ENCODE peak calls at places on chromosomes 1 and 21, in five cellular contexts. One of them, this sample, is unnamed.

GRCh38 chr1:150976879-150977694 is 2.5 kb upstream of the CERS2 start:
- DNase-seq in CD8-positive, alpha-beta memory T cell: peak; percentile 60
- DNase-seq in A549: peak; percentile 94
- DNase-seq in aorta: peak; percentile 95
- DNase-seq in cardiac muscle cell: peak; percentile 40
- DNase-seq in this sample: peak; percentile 76

GRCh38 chr1:200029035-200029623 is 1.6 kb downstream of the NR5A2 start:
- DNase-seq in CD8-positive, alpha-beta memory T cell: no peak
- DNase-seq in A549: peak; percentile 72
- DNase-seq in cardiac muscle cell: peak; percentile 69
- DNase-seq in aorta: no peak
- DNase-seq in this sample: peak; percentile 82

GRCh38 chr1:207805841-207806421 is 54.1 kb downstream of the CD46 start:
- DNase-seq in aorta: peak; percentile 92
- DNase-seq in CD8-positive, alpha-beta memory T cell: no peak
- DNase-seq in cardiac muscle cell: no peak
- DNase-seq in A549: peak; percentile 88
- DNase-seq in this sample: peak; percentile 55

GRCh38 chr21:37370152-37371040 is 3.8 kb downstream of the DYRK1A start:
- DNase-seq in A549: no peak
- DNase-seq in aorta: no peak
- DNase-seq in cardiac muscle cell: no peak
- DNase-seq in CD8-positive, alpha-beta memory T cell: no peak
- DNase-seq in this sample: no peak

GRCh38 chr21:20030390-20030789 is 967.8 kb upstream of the NCAM2 start:
- DNase-seq in A549: no peak
- DNase-seq in CD8-positive, alpha-beta memory T cell: no peak
- DNase-seq in cardiac muscle cell: no peak
- DNase-seq in aorta: no peak
- DNase-seq in this sample: no peak

GRCh38 chr1:235984041-235984820 is 80.7 kb downstream of the NID1 start:
- DNase-seq in cardiac muscle cell: no peak
- DNase-seq in aorta: no peak
- DNase-seq in A549: no peak
- DNase-seq in CD8-positive, alpha-beta memory T cell: no peak
- DNase-seq in this sample: no peak

GRCh38 chr1:223631367-223631977 is 34.0 kb downstream of the CAPN8 start:
- DNase-seq in A549: peak; percentile 25
- DNase-seq in CD8-positive, alpha-beta memory T cell: no peak
- DNase-seq in aorta: no peak
- DNase-seq in cardiac muscle cell: no peak
- DNase-seq in this sample: no peak

GRCh38 chr1:182446033-182446669 is 3.8 kb upstream of the RGSL1 start:
- DNase-seq in cardiac muscle cell: peak; percentile 44
- DNase-seq in aorta: no peak
- DNase-seq in CD8-positive, alpha-beta memory T cell: no peak
- DNase-seq in A549: peak; percentile 53
- DNase-seq in this sample: peak; percentile 54

GRCh38 chr1:200041337-200042118 is 14.0 kb downstream of the NR5A2 start:
- DNase-seq in aorta: no peak
- DNase-seq in A549: no peak
- DNase-seq in cardiac muscle cell: no peak
- DNase-seq in CD8-positive, alpha-beta memory T cell: no peak
- DNase-seq in this sample: peak; percentile 21

GRCh38 chr1:109275706-109276345 is 7.1 kb downstream of the PSRC1 start:
- DNase-seq in aorta: no peak
- DNase-seq in A549: no peak
- DNase-seq in CD8-positive, alpha-beta memory T cell: no peak
- DNase-seq in cardiac muscle cell: no peak
- DNase-seq in this sample: no peak

GRCh38 chr1:158527190-158527815 is 26.9 kb downstream of the OR6Y1 start:
- DNase-seq in aorta: no peak
- DNase-seq in CD8-positive, alpha-beta memory T cell: no peak
- DNase-seq in cardiac muscle cell: peak; percentile 24
- DNase-seq in A549: peak; percentile 63
- DNase-seq in this sample: no peak

GRCh38 chr1:207985190-207985589 is 74.3 kb upstream of the CD34 start:
- DNase-seq in CD8-positive, alpha-beta memory T cell: no peak
- DNase-seq in cardiac muscle cell: no peak
- DNase-seq in aorta: no peak
- DNase-seq in A549: no peak
- DNase-seq in this sample: no peak

GRCh38 chr1:77545970-77546369 is 136.5 kb downstream of the ZZZ3 start:
- DNase-seq in CD8-positive, alpha-beta memory T cell: no peak
- DNase-seq in A549: no peak
- DNase-seq in cardiac muscle cell: no peak
- DNase-seq in aorta: no peak
- DNase-seq in this sample: no peak

GRCh38 chr1:102891868-102892625 is 216.3 kb downstream of the COL11A1 start:
- DNase-seq in CD8-positive, alpha-beta memory T cell: no peak
- DNase-seq in cardiac muscle cell: no peak
- DNase-seq in aorta: no peak
- DNase-seq in A549: peak; percentile 11
- DNase-seq in this sample: peak; percentile 5

GRCh38 chr1:29292344-29292743 is 56.0 kb downstream of the PTPRU start:
- DNase-seq in cardiac muscle cell: no peak
- DNase-seq in aorta: no peak
- DNase-seq in CD8-positive, alpha-beta memory T cell: no peak
- DNase-seq in A549: no peak
- DNase-seq in this sample: no peak

GRCh38 chr21:35208117-35208516 is 159.0 kb upstream of the RUNX1 start:
- DNase-seq in A549: no peak
- DNase-seq in aorta: no peak
- DNase-seq in cardiac muscle cell: no peak
- DNase-seq in CD8-positive, alpha-beta memory T cell: no peak
- DNase-seq in this sample: no peak

GRCh38 chr21:26946744-26947446 is 20.0 kb downstream of the ADAMTS5 start:
- DNase-seq in CD8-positive, alpha-beta memory T cell: no peak
- DNase-seq in aorta: no peak
- DNase-seq in cardiac muscle cell: no peak
- DNase-seq in A549: no peak
- DNase-seq in this sample: no peak

GRCh38 chr1:154352245-154352580 is 26.9 kb downstream of the ATP8B2 start:
- DNase-seq in aorta: no peak
- DNase-seq in CD8-positive, alpha-beta memory T cell: no peak
- DNase-seq in cardiac muscle cell: no peak
- DNase-seq in A549: no peak
- DNase-seq in this sample: no peak

GRCh38 chr1:30810416-30811105 is 53.0 kb upstream of the LAPTM5 start:
- DNase-seq in A549: no peak
- DNase-seq in CD8-positive, alpha-beta memory T cell: no peak
- DNase-seq in cardiac muscle cell: no peak
- DNase-seq in aorta: no peak
- DNase-seq in this sample: no peak

GRCh38 chr21:29434081-29434480 is 135.4 kb downstream of the BACH1 start:
- DNase-seq in CD8-positive, alpha-beta memory T cell: no peak
- DNase-seq in A549: no peak
- DNase-seq in aorta: no peak
- DNase-seq in cardiac muscle cell: no peak
- DNase-seq in this sample: no peak

DNA sequence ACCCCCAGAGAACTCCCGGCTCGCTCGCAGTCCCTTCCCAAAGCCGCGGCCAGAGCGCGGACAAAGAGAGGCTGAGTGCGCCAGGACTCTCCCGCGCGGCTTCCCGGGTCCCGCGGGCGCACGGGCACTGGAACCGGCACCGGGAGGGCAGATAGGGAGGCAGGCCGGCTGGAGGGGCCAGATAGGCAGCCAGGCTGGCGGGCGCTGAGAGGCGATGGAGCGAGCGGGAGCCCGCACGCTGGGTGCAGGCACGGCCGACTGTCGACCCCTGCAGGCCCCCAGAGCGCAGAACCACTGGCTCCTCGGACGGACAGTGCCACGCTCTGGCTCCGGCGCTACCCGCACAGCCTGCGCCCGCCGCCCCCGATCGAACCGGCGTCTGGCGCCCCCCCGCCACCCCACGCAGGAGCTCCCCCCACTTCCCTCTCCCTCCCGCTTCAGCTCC is 634 bp downstream of the SLC6A9 start:
- DNase-seq in CD8-positive, alpha-beta memory T cell: no peak
- DNase-seq in cardiac muscle cell: peak; percentile 85
- DNase-seq in aorta: no peak
- DNase-seq in A549: peak; percentile 57
- DNase-seq in this sample: peak; percentile 81
- H3K4me1 ChIP-seq in CD8-positive, alpha-beta memory T cell: peaks cover 8% of the 10 kb centered on the region
- H3K4me1 ChIP-seq in cardiac muscle cell: peaks cover 22% of the 10 kb centered on the region
- H3K4me1 ChIP-seq in aorta: no peaks in the 10 kb centered on the region
- H3K4me1 ChIP-seq in A549: peaks cover 40% of the 10 kb centered on the region
- H3K4me1 ChIP-seq in this sample: peaks cover 25% of the 10 kb centered on the region

GRCh38 chr1:156476501-156477298 is 23.9 kb downstream of the MEF2D start:
- DNase-seq in aorta: peak; percentile 86
- DNase-seq in CD8-positive, alpha-beta memory T cell: no peak
- DNase-seq in cardiac muscle cell: no peak
- DNase-seq in A549: peak; percentile 61
- DNase-seq in this sample: no peak
- H3K4me1 ChIP-seq in aorta: no peaks in the 10 kb centered on the region
- H3K4me1 ChIP-seq in CD8-positive, alpha-beta memory T cell: peaks cover 16% of the 10 kb centered on the region
- H3K4me1 ChIP-seq in cardiac muscle cell: no peaks in the 10 kb centered on the region
- H3K4me1 ChIP-seq in A549: peaks cover 37% of the 10 kb centered on the region
- H3K4me1 ChIP-seq in this sample: peaks cover 8% of the 10 kb centered on the region

GRCh38 chr1:68197459-68197858 is 34.9 kb downstream of the WLS start:
- DNase-seq in aorta: no peak
- DNase-seq in CD8-positive, alpha-beta memory T cell: no peak
- DNase-seq in cardiac muscle cell: no peak
- DNase-seq in A549: no peak
- DNase-seq in this sample: no peak
- H3K4me1 ChIP-seq in aorta: peaks cover 2% of the 10 kb centered on the region
- H3K4me1 ChIP-seq in CD8-positive, alpha-beta memory T cell: no peaks in the 10 kb centered on the region
- H3K4me1 ChIP-seq in cardiac muscle cell: peaks cover 47% of the 10 kb centered on the region
- H3K4me1 ChIP-seq in A549: peaks cover 12% of the 10 kb centered on the region
- H3K4me1 ChIP-seq in this sample: peaks cover 30% of the 10 kb centered on the region

GRCh38 chr1:226019550-226019949 is 20.4 kb upstream of the SDE2 start:
- DNase-seq in CD8-positive, alpha-beta memory T cell: no peak
- DNase-seq in A549: no peak
- DNase-seq in aorta: no peak
- DNase-seq in cardiac muscle cell: no peak
- DNase-seq in this sample: no peak

GRCh38 chr1:226017070-226017469 is 17.9 kb upstream of the SDE2 start:
- DNase-seq in cardiac muscle cell: no peak
- DNase-seq in aorta: no peak
- DNase-seq in CD8-positive, alpha-beta memory T cell: no peak
- DNase-seq in A549: no peak
- DNase-seq in this sample: no peak

GRCh38 chr1:226023735-226024134 is 24.6 kb upstream of the SDE2 start:
- DNase-seq in aorta: no peak
- DNase-seq in cardiac muscle cell: no peak
- DNase-seq in A549: no peak
- DNase-seq in CD8-positive, alpha-beta memory T cell: no peak
- DNase-seq in this sample: no peak

GRCh38 chr1:226026833-226027232 is 27.7 kb upstream of the SDE2 start:
- DNase-seq in A549: no peak
- DNase-seq in aorta: no peak
- DNase-seq in CD8-positive, alpha-beta memory T cell: no peak
- DNase-seq in cardiac muscle cell: no peak
- DNase-seq in this sample: no peak

DNA sequence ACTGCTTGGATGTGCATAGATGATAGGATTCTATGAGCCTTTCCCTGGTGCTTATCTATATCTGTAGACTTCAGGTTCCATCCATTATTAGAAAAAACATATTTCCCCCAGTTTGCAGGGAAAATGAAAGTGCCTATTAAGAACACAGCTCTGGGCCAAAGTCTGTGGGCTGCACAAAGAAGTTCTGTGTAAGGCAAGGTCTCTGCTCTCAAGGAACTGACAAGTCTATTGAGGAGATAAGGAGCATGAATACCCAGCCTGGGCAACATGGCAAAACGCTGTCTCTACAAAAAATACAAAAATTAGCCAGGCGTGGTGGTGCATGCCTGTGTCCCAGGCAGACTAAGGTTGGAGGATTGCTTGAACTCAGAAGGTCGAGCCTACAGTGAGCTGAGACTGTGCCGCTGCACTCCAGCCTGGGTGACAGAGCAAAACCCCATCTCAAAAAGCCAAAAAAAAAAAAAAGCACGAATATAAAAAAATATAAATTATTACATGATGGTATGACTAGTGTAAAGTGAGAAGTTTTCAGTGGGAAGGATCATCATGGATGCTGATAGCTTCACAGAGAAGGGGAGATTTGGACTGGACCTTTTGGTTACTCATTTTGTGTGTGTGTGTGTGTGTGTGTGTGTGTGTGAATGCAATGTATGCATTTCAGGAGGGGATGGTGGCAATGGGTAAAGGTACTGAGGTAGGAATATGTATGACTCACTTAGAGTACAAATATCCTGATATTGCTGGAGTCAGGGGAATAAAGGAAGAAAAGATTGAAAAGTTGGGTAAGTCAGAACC is 22.5 kb upstream of the SDE2 start:
- DNase-seq in aorta: no peak
- DNase-seq in A549: no peak
- DNase-seq in cardiac muscle cell: no peak
- DNase-seq in CD8-positive, alpha-beta memory T cell: no peak
- DNase-seq in this sample: no peak
- H3K4me1 ChIP-seq in aorta: no peaks in the 10 kb centered on the region
- H3K4me1 ChIP-seq in A549: no peaks in the 10 kb centered on the region
- H3K4me1 ChIP-seq in cardiac muscle cell: no peaks in the 10 kb centered on the region
- H3K4me1 ChIP-seq in CD8-positive, alpha-beta memory T cell: no peaks in the 10 kb centered on the region
- H3K4me1 ChIP-seq in this sample: no peaks in the 10 kb centered on the region

GRCh38 chr1:12482999-12483398 is 135.0 kb downstream of the DHRS3 start:
- DNase-seq in aorta: no peak
- DNase-seq in cardiac muscle cell: no peak
- DNase-seq in A549: no peak
- DNase-seq in CD8-positive, alpha-beta memory T cell: no peak
- DNase-seq in this sample: no peak
- H3K4me1 ChIP-seq in aorta: peaks cover 24% of the 10 kb centered on the region
- H3K4me1 ChIP-seq in cardiac muscle cell: peaks cover 10% of the 10 kb centered on the region
- H3K4me1 ChIP-seq in A549: peaks cover 67% of the 10 kb centered on the region
- H3K4me1 ChIP-seq in CD8-positive, alpha-beta memory T cell: peaks cover 42% of the 10 kb centered on the region
- H3K4me1 ChIP-seq in this sample: peaks cover 61% of the 10 kb centered on the region

DNA sequence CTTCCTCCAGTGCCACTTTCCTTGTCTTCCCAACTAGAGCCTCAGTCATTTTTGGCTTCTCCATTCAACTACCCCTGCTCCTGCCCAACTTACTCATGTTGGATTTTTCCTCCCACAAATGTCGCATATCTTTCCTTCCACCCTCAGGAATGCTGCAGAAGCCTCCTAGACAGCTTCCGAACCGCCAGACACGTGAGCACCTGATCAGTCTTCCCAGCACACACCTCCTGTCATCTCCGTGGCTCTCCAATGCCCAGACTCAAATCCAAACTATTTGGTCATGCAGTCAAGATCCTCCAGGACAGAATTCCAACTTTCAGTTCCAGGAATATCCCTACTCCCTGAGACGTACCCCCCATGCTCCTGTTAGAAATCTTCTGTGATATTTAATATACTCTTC is 8.9 kb downstream of the INKA2 start:
- DNase-seq in A549: no peak
- DNase-seq in cardiac muscle cell: no peak
- DNase-seq in aorta: no peak
- DNase-seq in CD8-positive, alpha-beta memory T cell: no peak
- DNase-seq in this sample: no peak
- H3K4me1 ChIP-seq in A549: peaks cover 3% of the 10 kb centered on the region
- H3K4me1 ChIP-seq in cardiac muscle cell: peaks cover 23% of the 10 kb centered on the region
- H3K4me1 ChIP-seq in aorta: no peaks in the 10 kb centered on the region
- H3K4me1 ChIP-seq in CD8-positive, alpha-beta memory T cell: no peaks in the 10 kb centered on the region
- H3K4me1 ChIP-seq in this sample: peaks cover 8% of the 10 kb centered on the region

DNA sequence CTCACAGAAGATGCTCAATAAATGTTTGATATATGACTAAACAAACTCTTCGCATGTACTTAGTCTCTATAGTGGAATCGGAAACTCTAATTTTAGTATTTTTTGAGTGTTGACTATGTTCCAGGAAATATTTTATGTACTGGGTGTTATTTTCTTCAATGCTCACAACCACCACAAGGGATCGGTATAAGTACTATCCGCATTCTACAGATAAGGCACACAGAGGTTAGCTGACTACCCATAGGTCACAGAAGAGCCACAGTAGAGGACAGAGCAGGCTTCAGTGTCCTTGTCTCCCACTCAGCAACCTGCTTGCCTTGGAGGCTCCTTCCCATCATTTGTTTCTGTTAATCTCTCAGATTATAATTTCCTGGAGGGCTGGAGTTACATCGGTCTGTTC is 451.3 kb downstream of the OMA1 start:
- DNase-seq in aorta: no peak
- DNase-seq in A549: no peak
- DNase-seq in cardiac muscle cell: no peak
- DNase-seq in CD8-positive, alpha-beta memory T cell: no peak
- DNase-seq in this sample: no peak
- H3K4me1 ChIP-seq in aorta: no peaks in the 10 kb centered on the region
- H3K4me1 ChIP-seq in A549: no peaks in the 10 kb centered on the region
- H3K4me1 ChIP-seq in cardiac muscle cell: no peaks in the 10 kb centered on the region
- H3K4me1 ChIP-seq in CD8-positive, alpha-beta memory T cell: no peaks in the 10 kb centered on the region
- H3K4me1 ChIP-seq in this sample: no peaks in the 10 kb centered on the region

This sample was measured in hepatocyte.